ENCODE peak calls at places on chromosomes 3 and 15, in ten cellular contexts. E is brain microvascular endothelial cell; B is stomach; O is BE2C; S is fibroblast of mammary gland; Q is CD8-positive, alpha-beta T cell; F is progenitor cell of endocrine pancreas; M is hepatocyte; N is right lobe of liver; A is A549. T is an unnamed sample.

GRCh38 chr3:69115731-69116130 is 6.7 kb downstream of the LMOD3 start:
- DNase-seq in E (no peak), B (no peak), O (no peak), S (peak), Q (no peak), F (no peak), M (no peak), N (no peak), A (no peak), T (peak)

GRCh38 chr15:45638641-45639040 is 3.8 kb downstream of the SQOR start:
- DNase-seq in E (no peak), B (no peak), O (no peak), S (peak), Q (no peak), F (no peak), M (no peak), N (no peak), A (no peak), T (no peak)

GRCh38 chr3:63791974-63792373 is 27.1 kb upstream of the C3orf49 start:
- DNase-seq in E (peak), B (no peak), O (no peak), S (peak), Q (no peak), F (no peak), M (peak), N (no peak), A (peak), T (peak)

GRCh38 chr3:41700155-41700554 is 261.7 kb downstream of the ULK4 start:
- DNase-seq in E (no peak), B (no peak), O (no peak), S (no peak), Q (no peak), F (no peak), M (no peak), N (no peak), A (no peak), T (no peak)

GRCh38 chr3:120102232-120102631 is 8.0 kb upstream of the GSK3B start:
- DNase-seq in E (no peak), B (no peak), O (no peak), S (no peak), Q (no peak), F (no peak), M (no peak), N (no peak), A (no peak), T (no peak)

GRCh38 chr3:32045091-32045964 is 61.1 kb upstream of the GPD1L start:
- DNase-seq in E (no peak), B (peak), O (no peak), S (peak), Q (no peak), F (peak), M (peak), N (peak), A (peak), T (peak)

GRCh38 chr3:16658933-16659793 is 53.9 kb upstream of the DAZL start:
- DNase-seq in E (no peak), B (no peak), O (no peak), S (no peak), Q (no peak), F (no peak), M (no peak), N (no peak), A (no peak), T (no peak)

GRCh38 chr3:87167634-87168456 is 59.3 kb upstream of the CHMP2B start:
- DNase-seq in E (peak), B (no peak), O (peak), S (peak), Q (no peak), F (no peak), M (peak), N (no peak), A (peak), T (peak)

GRCh38 chr15:62847900-62848489 is 194.6 kb upstream of the TPM1 start:
- DNase-seq in E (peak), B (peak), O (peak), S (peak), Q (no peak), F (peak), M (peak), N (peak), A (peak), T (peak)
- TF ChIP-seq CTCF in E (peak), B (peak), O (peak), S (peak), Q (peak), F (peak), M (peak), N (peak), A (peak), T (peak)

GRCh38 chr3:12822725-12823373 is 18.5 kb downstream of the RPL32 start:
- DNase-seq in E (peak), B (no peak), O (no peak), S (peak), Q (no peak), F (no peak), M (peak), N (no peak), A (peak), T (peak)
- TF ChIP-seq CTCF in E (peak), B (peak), O (peak), S (peak), Q (no peak), F (peak), M (peak), N (peak), A (peak), T (peak)

GRCh38 chr3:14113964-14114667 is 10.6 kb downstream of the CHCHD4 start:
- DNase-seq in E (no peak), B (no peak), O (no peak), S (no peak), Q (no peak), F (no peak), M (peak), N (peak), A (no peak), T (no peak)
- TF ChIP-seq CTCF in E (peak), B (no peak), O (peak), S (peak), Q (no peak), F (peak), M (peak), N (peak), A (no peak), T (peak)

GRCh38 chr3:14863324-14864100 is 44.8 kb downstream of the FGD5 start:
- DNase-seq in E (no peak), B (no peak), O (no peak), S (no peak), Q (no peak), F (no peak), M (no peak), N (no peak), A (no peak), T (no peak)
- TF ChIP-seq CTCF in E (peak), B (peak), O (peak), S (peak), Q (no peak), F (no peak), M (peak), N (no peak), A (no peak), T (peak)

GRCh38 chr3:157542711-157543485 is 39.7 kb upstream of the VEPH1 start:
- DNase-seq in E (peak), B (peak), O (peak), S (peak), Q (no peak), F (peak), M (peak), N (peak), A (peak), T (peak)
- TF ChIP-seq CTCF in E (peak), B (peak), O (peak), S (peak), Q (no peak), F (peak), M (peak), N (no peak), A (peak), T (peak)